ENCODE peak calls at places on chromosome 14, in four cellular contexts. K is K562, L is HepG2, C is GM12878. Z is an unnamed sample.

GRCh38 chr14:54338696-54339317 is 58.0 kb upstream of the CDKN3 start:
- DNase-seq in L (no peak), C (no peak), K (no peak), Z (no peak)

GRCh38 chr14:34257505-34257904 is 204.5 kb downstream of the SPTSSA start:
- DNase-seq in K (no peak), L (no peak), C (no peak), Z (no peak)

GRCh38 chr14:33836203-33836894 is 114.5 kb downstream of the EGLN3 start:
- DNase-seq in L (no peak), K (peak), C (no peak), Z (no peak)

GRCh38 chr14:75044322-75044721 is 6.9 kb downstream of the MLH3 start:
- DNase-seq in K (no peak), L (no peak), C (no peak), Z (no peak)

GRCh38 chr14:63642656-63643382 is 1.1 kb upstream of the WDR89 start:
- DNase-seq in L (no peak), K (no peak), C (no peak), Z (no peak)

GRCh38 chr14:74346341-74346740 is 1.9 kb upstream of the VRTN start:
- DNase-seq in C (no peak), L (no peak), K (no peak), Z (no peak)

GRCh38 chr14:91021991-91022621 is 38.3 kb downstream of the RPS6KA5 start:
- DNase-seq in K (no peak), L (no peak), C (no peak), Z (no peak)

GRCh38 chr14:101789222-101789621 is 27.7 kb downstream of the PPP2R5C start:
- DNase-seq in C (no peak), L (no peak), K (no peak), Z (no peak)

GRCh38 chr14:103549361-103550311 is 12.8 kb downstream of the BAG5 start:
- DNase-seq in K (no peak), C (no peak), L (peak), Z (peak)

GRCh38 chr14:35607380-35607779 is 73.4 kb downstream of the INSM2 start:
- DNase-seq in L (no peak), C (no peak), K (no peak), Z (no peak)

GRCh38 chr14:63459738-63460137 is 83.4 kb downstream of the PPP2R5E start:
- DNase-seq in K (no peak), C (no peak), L (no peak), Z (no peak)

GRCh38 chr14:54814076-54814475 is 88.5 kb downstream of the GCH1 start:
- DNase-seq in L (no peak), C (no peak), K (peak), Z (peak)

GRCh38 chr14:73008501-73008900 is 18.4 kb downstream of the ZFYVE1 start:
- DNase-seq in C (no peak), L (no peak), K (no peak), Z (no peak)

GRCh38 chr14:61547186-61548121 is 147.9 kb upstream of the HIF1A start:
- DNase-seq in L (no peak), K (no peak), C (no peak), Z (no peak)

GRCh38 chr14:73663548-73664212 is 18.9 kb downstream of the DNAL1 start:
- DNase-seq in K (no peak), C (peak), L (peak), Z (no peak)

GRCh38 chr14:101006008-101006407 is 102.5 kb upstream of the RTL1 start:
- DNase-seq in K (no peak), L (no peak), C (no peak), Z (no peak)

GRCh38 chr14:92945959-92946846 is 23.3 kb downstream of the CHGA start:
- DNase-seq in L (no peak), K (no peak), C (no peak), Z (no peak)

GRCh38 chr14:101731187-101732080 is 30.1 kb upstream of the PPP2R5C start:
- DNase-seq in C (peak), K (peak), L (peak), Z (no peak)

GRCh38 chr14:73133795-73134194 is 2.5 kb upstream of the PSEN1 start:
- DNase-seq in K (no peak), C (no peak), L (no peak), Z (no peak)

GRCh38 chr14:85527006-85527405 is 2.9 kb upstream of the FLRT2 start:
- DNase-seq in K (no peak), L (no peak), C (no peak), Z (no peak)

GRCh38 chr14:52862652-52863338 is 71.4 kb upstream of the GNPNAT1 start:
- DNase-seq in L (no peak), C (no peak), K (no peak), Z (no peak)

GRCh38 chr14:55126089-55126488 is 3.0 kb upstream of the LGALS3 start:
- DNase-seq in K (no peak), C (no peak), L (no peak), Z (no peak)

GRCh38 chr14:102937331-102938175 is 15.1 kb downstream of the AMN start:
- DNase-seq in L (no peak), C (no peak), K (no peak), Z (no peak)

GRCh38 chr14:92712654-92713051 is 35.8 kb downstream of the LGMN start:
- DNase-seq in L (no peak), K (no peak), C (no peak), Z (no peak)

GRCh38 chr14:64612021-64612380 is 62.2 kb downstream of the PPP1R36 start:
- DNase-seq in C (no peak), L (no peak), K (no peak), Z (no peak)

GRCh38 chr14:91872517-91873470 is 5.5 kb upstream of the TC2N start:
- DNase-seq in K (no peak), L (no peak), C (no peak), Z (no peak)

DNA sequence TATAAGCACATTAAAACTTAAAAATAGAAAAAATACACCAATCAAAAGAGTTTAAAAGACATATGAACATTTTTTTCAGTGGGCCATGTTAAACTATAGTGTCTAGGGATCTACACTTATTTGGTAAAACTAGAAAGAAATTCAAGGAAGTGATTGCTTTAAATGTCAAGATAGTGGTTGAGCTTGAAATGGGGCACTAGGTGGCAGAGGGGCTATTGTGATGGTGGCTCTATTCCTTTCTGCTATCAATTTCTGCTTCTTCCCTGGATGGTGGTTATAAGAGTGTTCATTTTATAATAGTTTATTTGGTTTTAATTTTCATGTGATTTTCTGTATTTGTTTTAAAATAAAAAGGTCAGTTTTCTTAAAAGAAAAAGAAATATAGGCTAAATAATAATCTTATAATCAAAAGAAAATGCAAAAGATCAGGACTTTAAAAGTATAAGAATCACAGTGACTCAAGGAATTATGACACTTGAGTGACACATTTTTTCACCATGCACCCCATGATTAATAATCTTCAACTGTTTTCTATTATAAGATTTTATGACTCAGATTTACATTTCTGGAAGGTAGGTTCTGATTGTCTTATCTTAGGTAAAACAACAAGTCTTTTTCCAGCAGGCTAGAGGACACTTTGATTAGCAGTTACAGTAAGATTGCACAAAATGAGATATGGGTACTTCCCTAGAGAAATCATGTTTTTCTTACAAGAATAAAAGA is 137.5 kb downstream of the FSCB start:
- DNase-seq in K (no peak), L (no peak), C (no peak), Z (no peak)
- TF ChIP-seq CTCF in K (no peak), L (peak), C (no peak), Z (no peak)

GRCh38 chr14:77128414-77128891 is 13.1 kb downstream of the ZDHHC22 start:
- DNase-seq in K (no peak), L (peak), C (no peak), Z (no peak)
- TF ChIP-seq CREM in K (no peak), L (no peak), C (no peak), Z (no peak)

DNA sequence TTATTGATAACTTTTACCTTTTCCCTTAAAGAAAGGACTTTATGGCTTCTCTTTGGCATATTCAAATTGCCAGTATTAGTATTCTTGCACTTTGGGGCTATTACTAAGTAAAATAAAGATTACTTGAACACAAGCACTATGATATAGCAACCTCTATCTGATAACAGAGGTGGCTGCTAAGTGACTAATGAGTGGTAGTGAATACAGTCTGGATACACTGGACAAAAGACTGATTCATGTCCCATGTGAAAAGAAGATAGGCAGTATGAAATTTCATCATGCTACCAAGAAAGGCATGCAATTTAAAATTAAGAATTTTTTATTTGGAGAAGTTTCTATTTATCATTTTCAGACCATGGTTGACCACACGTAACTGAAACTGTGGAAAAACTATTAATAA is 399.9 kb downstream of the FSCB start:
- DNase-seq in L (no peak), C (no peak), K (no peak), Z (no peak)
- TF ChIP-seq TCF7 in L (no peak), C (no peak), K (no peak), Z (no peak)

DNA sequence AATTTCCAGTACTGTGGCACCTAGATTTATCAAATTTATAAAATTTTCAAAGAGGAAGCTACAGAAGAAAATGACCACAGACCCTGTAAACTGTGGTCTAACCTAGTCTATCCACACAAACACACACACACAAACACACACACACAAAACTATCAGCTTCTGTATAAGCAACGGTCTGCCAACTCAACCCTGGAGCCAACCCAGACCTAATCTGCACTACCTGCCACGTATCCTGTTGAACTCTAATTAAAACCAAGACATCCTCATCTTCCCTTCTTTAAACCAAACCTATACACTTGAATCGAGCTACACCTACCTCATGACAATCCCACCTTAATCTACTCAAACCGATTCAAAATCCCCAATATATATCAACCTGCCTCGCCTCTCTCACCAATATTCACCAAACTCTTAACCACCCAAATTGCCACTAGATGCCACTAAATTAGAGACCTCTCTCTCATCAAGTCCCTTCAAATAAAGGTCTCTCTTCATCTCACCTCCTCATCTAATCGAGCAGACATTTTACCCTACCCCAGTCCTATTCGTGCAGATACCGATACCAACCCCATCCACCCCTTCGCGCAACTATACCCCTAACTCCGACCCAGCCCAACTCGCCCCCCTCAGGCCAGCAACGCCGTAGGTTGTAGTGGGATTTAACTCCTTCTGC is 807 bp downstream of the ACIN1 start:
- DNase-seq in C (no peak), L (no peak), K (no peak), Z (peak)
- TF ChIP-seq CTCF in C (peak), L (peak), K (peak), Z (no peak)

GRCh38 chr14:96637521-96637920 is 135.3 kb downstream of the PAPOLA start:
- DNase-seq in L (no peak), C (no peak), K (no peak), Z (no peak)

GRCh38 chr14:96638041-96638855 is 136.1 kb downstream of the PAPOLA start:
- DNase-seq in K (peak), C (no peak), L (no peak), Z (no peak)

GRCh38 chr14:96634896-96635295 is 132.7 kb downstream of the PAPOLA start:
- DNase-seq in C (no peak), L (no peak), K (no peak), Z (no peak)

GRCh38 chr14:96634481-96634880 is 132.3 kb downstream of the PAPOLA start:
- DNase-seq in K (peak), L (no peak), C (no peak), Z (no peak)

DNA sequence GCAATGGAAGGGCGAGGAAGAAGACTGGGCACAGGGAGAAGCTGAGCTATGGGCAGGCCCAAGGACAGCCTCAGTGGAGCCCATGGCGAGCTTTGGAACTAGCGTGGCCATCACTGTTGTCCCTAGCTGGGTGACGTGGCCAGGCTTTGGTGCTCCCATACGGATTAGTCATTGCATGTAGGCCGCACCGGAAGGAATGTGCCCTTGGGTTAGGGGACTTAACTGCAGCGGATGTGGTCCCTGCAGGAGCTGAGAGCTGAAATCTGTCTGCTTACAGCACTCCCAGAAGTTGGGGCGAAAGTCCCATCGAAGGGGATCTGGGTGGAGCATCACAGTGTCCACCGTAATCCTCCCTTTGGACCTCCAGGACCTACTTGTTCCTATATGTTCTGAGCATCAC is 133.7 kb downstream of the PAPOLA start:
- DNase-seq in L (no peak), C (no peak), K (peak), Z (no peak)
- TF ChIP-seq CREM in L (no peak), C (no peak), K (no peak), Z (no peak)

GRCh38 chr14:22563987-22564386 is 25.0 kb downstream of the DAD1 start:
- DNase-seq in C (peak), L (no peak), K (no peak), Z (no peak)

GRCh38 chr14:22564463-22564862 is 24.6 kb downstream of the DAD1 start:
- DNase-seq in L (no peak), C (no peak), K (no peak), Z (no peak)

GRCh38 chr14:22560638-22561365 is 28.2 kb downstream of the DAD1 start:
- DNase-seq in C (no peak), K (peak), L (peak), Z (no peak)

GRCh38 chr14:22561366-22561660 is 27.7 kb downstream of the DAD1 start:
- DNase-seq in K (no peak), L (no peak), C (no peak), Z (no peak)

DNA sequence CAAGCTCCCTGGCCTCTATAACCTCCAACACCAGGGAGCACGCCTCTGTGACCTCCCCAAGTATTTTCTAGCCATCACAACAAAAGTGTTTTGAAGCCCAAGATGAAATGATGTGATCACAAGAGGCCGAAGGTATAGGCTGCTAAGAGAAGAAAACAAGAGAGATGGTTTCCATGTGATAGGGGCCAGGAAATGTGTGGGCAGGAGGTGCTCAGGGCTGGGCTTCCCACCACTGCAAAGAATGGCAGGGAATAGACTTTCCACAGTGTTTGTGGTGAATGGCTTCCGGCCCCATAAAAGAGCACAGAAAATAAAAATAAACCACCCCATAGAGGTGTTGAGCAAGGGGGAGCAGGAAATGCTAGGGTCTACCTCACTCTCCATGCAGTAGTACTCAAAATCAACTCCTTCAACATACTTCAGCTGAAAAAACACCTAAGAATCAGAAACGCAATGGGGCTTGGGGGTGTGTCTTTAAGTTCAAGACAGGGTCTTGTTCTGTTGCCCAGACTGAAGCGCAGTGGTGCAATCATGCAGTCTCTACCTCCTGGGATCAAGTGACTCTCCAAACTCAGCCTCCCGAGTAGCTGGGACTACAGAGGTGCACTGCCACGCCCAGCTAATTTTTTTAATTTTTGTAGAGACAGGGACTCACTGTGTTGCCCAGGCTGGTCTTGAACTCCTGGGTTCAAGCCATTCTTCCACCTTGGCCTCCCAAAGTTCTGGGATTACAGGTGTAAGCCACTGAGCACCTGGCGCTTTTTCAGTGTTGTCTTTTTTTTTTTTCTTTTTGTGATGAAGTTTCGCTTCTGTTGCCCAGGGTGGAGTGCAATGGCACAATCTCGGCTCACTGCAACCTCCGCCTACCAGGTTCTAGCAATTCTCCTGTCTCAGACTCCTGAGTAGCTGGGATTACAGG is 27.1 kb downstream of the DAD1 start:
- DNase-seq in C (peak), K (peak), L (peak), Z (no peak)
- TF ChIP-seq TCF7 in C (peak), K (no peak), L (peak), Z (no peak)

Z was measured in WTC11.